ENCODE peak calls at places on chromosomes 16 and 17, in seven cellular contexts. C is mesenchymal stem cell, Y is MG63, F is body of pancreas, N is suprapubic skin, W is OCI-LY7, V is fibroblast of lung. P is an unnamed sample.

GRCh38 chr17:51709867-51710266 is 448.6 kb downstream of the CA10 start:
- DNase-seq in C (no peak), W (no peak), F (no peak), N (no peak), Y (no peak), V (no peak), P (no peak)

GRCh38 chr16:27245276-27246231 is 23.0 kb downstream of the NSMCE1 start:
- DNase-seq in Y (peak; percentile 91), F (no peak), C (peak; percentile 96), W (no peak), N (no peak), V (peak; percentile 97), P (no peak)

GRCh38 chr16:72989203-72989991 is 58.5 kb downstream of the ZFHX3 start:
- DNase-seq in N (no peak), W (no peak), V (peak; percentile 96), Y (peak; percentile 68), F (no peak), C (peak; percentile 19), P (no peak)

GRCh38 chr16:65002265-65002664 is 119.6 kb downstream of the CDH11 start:
- DNase-seq in F (no peak), W (no peak), V (peak; percentile 82), N (no peak), Y (no peak), C (peak; percentile 87), P (no peak)

GRCh38 chr16:11459722-11460121 is 114.5 kb downstream of the RMI2 start:
- DNase-seq in Y (no peak), V (no peak), F (no peak), C (no peak), W (no peak), N (no peak), P (no peak)

GRCh38 chr17:32258383-32259121 is 7.1 kb upstream of the RHBDL3 start:
- DNase-seq in W (no peak), Y (no peak), V (no peak), C (peak; percentile 7), N (no peak), F (no peak), P (no peak)

GRCh38 chr16:23147666-23148065 is 1.6 kb downstream of the USP31 start:
- DNase-seq in N (no peak), Y (no peak), W (no peak), F (no peak), C (no peak), V (no peak), P (no peak)

GRCh38 chr17:40319651-40320550 is 10.9 kb downstream of the RARA start:
- DNase-seq in F (no peak), W (no peak), V (no peak), C (no peak), Y (no peak), N (peak; percentile 84), P (no peak)

GRCh38 chr16:73771676-73772075 is 524.9 kb upstream of the PSMD7 start:
- DNase-seq in C (no peak), W (no peak), Y (no peak), N (no peak), F (no peak), V (peak; percentile 40), P (no peak)

GRCh38 chr17:45302649-45303173 is 14.1 kb downstream of the MAP3K14 start:
- DNase-seq in C (peak; percentile 93), F (no peak), Y (no peak), W (peak; percentile 77), V (peak; percentile 92), N (no peak), P (no peak)

GRCh38 chr16:85173077-85173980 is 61.1 kb upstream of the CIBAR2 start:
- DNase-seq in W (no peak), V (peak; percentile 97), F (no peak), N (no peak), Y (peak; percentile 49), C (peak; percentile 91), P (no peak)

DNA sequence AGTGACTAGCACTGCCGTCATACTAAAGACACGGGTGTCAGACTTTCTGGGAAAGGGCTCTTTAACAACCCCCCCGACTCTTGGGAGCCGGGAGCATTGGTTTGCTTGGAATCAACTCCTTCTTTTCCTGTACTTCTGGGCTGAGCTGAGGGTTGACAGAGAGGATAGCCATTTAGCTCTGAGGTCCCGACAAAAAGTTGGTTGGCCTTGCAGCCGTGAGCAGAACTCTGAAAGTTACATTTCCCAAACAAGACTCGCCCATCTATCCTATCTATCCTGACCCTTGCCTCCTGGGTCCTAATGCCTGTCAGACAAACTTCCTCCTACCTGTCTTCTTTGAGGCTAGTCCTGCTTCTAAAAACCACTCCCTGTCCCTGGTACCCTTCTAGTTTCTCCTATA is 460.8 kb upstream of the TOM1L1 start:
- DNase-seq in Y (no peak), V (no peak), W (no peak), F (no peak), C (no peak), N (no peak), P (no peak)
- H3K9me3 ChIP-seq in Y (peaks cover 2% of the 10 kb centered on the region), V (no peaks in the 10 kb centered on the region), W (no peaks in the 10 kb centered on the region), F (no peaks in the 10 kb centered on the region), C (peaks cover 16% of the 10 kb centered on the region), N (no peaks in the 10 kb centered on the region), P (peaks cover 3% of the 10 kb centered on the region)

GRCh38 chr16:35744084-35744483 is 2284.7 kb downstream of the TP53TG3F start:
- DNase-seq in F (no peak), N (no peak), W (no peak), Y (no peak), V (no peak), C (no peak), P (no peak)
- H3K9me3 ChIP-seq in F (no peaks in the 10 kb centered on the region), N (peaks cover 12% of the 10 kb centered on the region), W (no peaks in the 10 kb centered on the region), Y (no peaks in the 10 kb centered on the region), V (no peaks in the 10 kb centered on the region), C (no peaks in the 10 kb centered on the region), P (peaks cover 25% of the 10 kb centered on the region)

DNA sequence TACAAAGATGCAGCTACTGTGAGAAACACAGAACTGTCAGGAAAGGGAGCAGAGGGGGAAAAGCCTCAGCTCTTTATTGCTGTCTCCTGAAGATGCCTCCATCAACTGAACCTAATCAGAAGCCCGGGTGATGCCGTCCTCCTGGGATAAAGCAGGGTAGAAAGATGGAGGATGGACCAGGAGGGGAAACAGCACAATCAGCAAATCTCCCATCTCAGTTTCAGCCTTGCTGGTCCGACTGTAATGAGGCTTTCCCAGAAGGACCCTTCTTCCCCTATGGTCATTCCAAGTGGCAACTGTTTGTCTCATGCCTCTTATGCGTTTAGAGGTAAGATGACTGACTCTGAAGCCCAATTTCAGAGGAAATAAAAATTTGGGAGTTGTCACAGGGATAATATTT is 24.3 kb downstream of the ZFP1 start:
- DNase-seq in V (no peak), Y (no peak), W (no peak), C (no peak), F (no peak), N (no peak), P (no peak)
- H3K9me3 ChIP-seq in V (peaks cover 2% of the 10 kb centered on the region), Y (peaks cover 8% of the 10 kb centered on the region), W (peaks cover 44% of the 10 kb centered on the region), C (peaks cover 91% of the 10 kb centered on the region), F (peaks cover 38% of the 10 kb centered on the region), N (peaks cover 54% of the 10 kb centered on the region), P (peaks cover 81% of the 10 kb centered on the region)

GRCh38 chr16:87528690-87529579 is 36.1 kb upstream of the ZCCHC14 start:
- DNase-seq in V (no peak), Y (no peak), N (no peak), C (no peak), W (no peak), F (no peak), P (no peak)
- H3K9me3 ChIP-seq in V (no peaks in the 10 kb centered on the region), Y (peaks cover 3% of the 10 kb centered on the region), N (peaks cover 8% of the 10 kb centered on the region), C (peaks cover 31% of the 10 kb centered on the region), W (no peaks in the 10 kb centered on the region), F (peaks cover 25% of the 10 kb centered on the region), P (peaks cover 44% of the 10 kb centered on the region)

GRCh38 chr16:55824473-55824872 is 8.4 kb downstream of the CES1 start:
- DNase-seq in F (no peak), V (no peak), N (peak; percentile 7), W (no peak), Y (no peak), C (no peak), P (no peak)
- H3K9me3 ChIP-seq in F (no peaks in the 10 kb centered on the region), V (no peaks in the 10 kb centered on the region), N (no peaks in the 10 kb centered on the region), W (no peaks in the 10 kb centered on the region), Y (no peaks in the 10 kb centered on the region), C (no peaks in the 10 kb centered on the region), P (no peaks in the 10 kb centered on the region)

DNA sequence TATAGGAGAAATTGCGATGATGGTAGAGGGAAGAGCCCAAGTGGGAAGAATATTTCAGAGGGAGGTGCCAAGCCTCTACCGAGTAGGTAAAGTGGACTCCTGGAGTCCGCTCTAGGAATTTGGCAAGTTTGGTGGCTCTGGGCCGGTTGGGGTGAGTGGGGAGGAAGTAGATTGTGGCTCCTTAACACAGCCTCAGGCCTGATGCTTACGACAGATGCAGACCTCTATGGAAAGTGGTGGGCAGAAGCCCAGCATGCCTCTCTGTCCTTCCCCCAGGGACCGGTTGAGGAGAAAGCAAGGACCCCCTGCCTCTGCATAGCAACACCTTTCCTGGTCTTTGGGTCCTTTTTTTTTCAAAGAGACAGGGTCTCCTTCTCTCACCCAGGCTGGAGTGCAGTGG is 55.9 kb upstream of the SIAH1 start:
- DNase-seq in V (no peak), Y (no peak), W (no peak), N (no peak), C (no peak), F (no peak), P (no peak)
- H3K9me3 ChIP-seq in V (no peaks in the 10 kb centered on the region), Y (no peaks in the 10 kb centered on the region), W (no peaks in the 10 kb centered on the region), N (no peaks in the 10 kb centered on the region), C (no peaks in the 10 kb centered on the region), F (no peaks in the 10 kb centered on the region), P (no peaks in the 10 kb centered on the region)

DNA sequence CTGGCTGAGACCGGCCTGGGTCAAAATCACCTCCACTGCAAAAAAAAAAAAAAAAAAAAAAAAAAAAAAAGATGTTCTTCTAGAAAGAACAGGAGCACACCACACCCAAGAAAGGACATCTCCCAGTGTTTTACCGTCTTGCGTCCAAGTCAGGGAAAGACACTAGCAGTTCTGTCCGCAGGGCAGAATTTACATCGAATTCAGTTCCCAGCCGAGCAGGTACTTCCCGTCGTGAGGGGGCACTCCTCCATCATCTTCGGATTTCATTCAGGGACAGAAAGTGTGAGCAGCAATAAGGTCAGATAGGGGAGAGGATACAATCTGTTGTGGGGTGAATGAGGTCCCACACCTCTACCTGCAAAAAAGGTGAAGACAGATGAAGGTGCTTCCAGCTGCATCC is 574.7 kb downstream of the KCNJ18 start:
- DNase-seq in F (no peak), Y (no peak), N (no peak), C (no peak), V (no peak), W (no peak), P (no peak)
- H3K9me3 ChIP-seq in F (peaks cover 5% of the 10 kb centered on the region), Y (no peaks in the 10 kb centered on the region), N (peaks cover 4% of the 10 kb centered on the region), C (peaks cover 5% of the 10 kb centered on the region), V (no peaks in the 10 kb centered on the region), W (peaks cover 15% of the 10 kb centered on the region), P (no peaks in the 10 kb centered on the region)

DNA sequence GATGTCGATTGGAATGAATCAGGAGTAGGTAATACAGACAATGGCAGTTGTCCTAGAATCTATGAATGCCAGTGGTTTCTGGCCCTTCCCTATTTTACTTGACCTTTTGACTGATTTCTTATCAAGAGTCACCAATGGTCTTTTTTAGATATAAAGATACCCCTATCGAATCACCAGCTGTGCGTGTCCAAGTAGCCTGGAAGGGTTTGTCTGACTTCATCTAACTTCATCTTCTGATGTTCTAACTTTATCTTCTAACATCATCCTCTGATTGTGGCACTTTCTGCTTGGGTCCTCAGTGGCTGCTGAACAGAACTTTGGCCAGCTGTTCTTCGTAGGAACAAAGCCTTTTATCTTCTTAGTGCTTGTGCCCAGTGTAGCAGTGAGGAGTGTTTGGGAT is 129.7 kb downstream of the MSI2 start:
- DNase-seq in V (no peak), N (no peak), W (no peak), F (no peak), Y (no peak), C (no peak), P (no peak)
- H3K9me3 ChIP-seq in V (no peaks in the 10 kb centered on the region), N (peaks cover 19% of the 10 kb centered on the region), W (peaks cover 11% of the 10 kb centered on the region), F (peaks cover 8% of the 10 kb centered on the region), Y (no peaks in the 10 kb centered on the region), C (peaks cover 22% of the 10 kb centered on the region), P (peaks cover 18% of the 10 kb centered on the region)